ENCODE peak calls at places on chromosomes 16 and 17, in five cellular contexts. M, S, C, J and R are unnamed samples. For H3K4me1, the result is how much of the 10 kb centered on the place peaks cover.

GRCh38 chr16:11687606-11688519 is 19.6 kb downstream of the SNN start:
- DNase-seq in M (no peak), S (no peak), C (no peak), J (no peak), R (no peak)

GRCh38 chr17:21245703-21246102 is 7.5 kb downstream of the NATD1 start:
- DNase-seq in C (no peak), M (no peak), S (no peak), J (no peak), R (no peak)

GRCh38 chr17:48841395-48841831 is 10.6 kb downstream of the CALCOCO2 start:
- DNase-seq in M (no peak), C (peak), J (peak), S (peak), R (no peak)

GRCh38 chr17:83180996-83181481 is 101.6 kb downstream of the METRNL start:
- DNase-seq in M (no peak), J (no peak), S (no peak), C (no peak), R (no peak)

GRCh38 chr17:72004011-72004427 is 116.8 kb upstream of the SOX9 start:
- DNase-seq in M (no peak), S (no peak), C (no peak), J (no peak), R (no peak)

GRCh38 chr17:8060274-8060673 is 21.4 kb downstream of the ALOX15B start:
- DNase-seq in J (peak), S (peak), M (no peak), C (peak), R (peak)

GRCh38 chr17:1627219-1627986 is 1.2 kb downstream of the SLC43A2 start:
- DNase-seq in C (peak), J (no peak), S (no peak), M (no peak), R (no peak)

GRCh38 chr17:49691086-49691676 is 13.3 kb upstream of the SPOP start:
- DNase-seq in J (no peak), S (peak), M (no peak), C (peak), R (no peak)

GRCh38 chr16:38941-39892 is 14.2 kb downstream of the POLR3K start:
- DNase-seq in J (peak), C (no peak), S (no peak), M (no peak), R (no peak)

GRCh38 chr16:26992661-26993365 is 73.9 kb upstream of the C16orf82 start:
- DNase-seq in S (no peak), C (peak), J (no peak), M (no peak), R (no peak)

GRCh38 chr16:85522842-85523601 is 90.1 kb upstream of the GSE1 start:
- DNase-seq in C (no peak), J (no peak), M (no peak), S (peak), R (peak)

GRCh38 chr17:32780721-32781120 is 96.2 kb downstream of the MYO1D start:
- DNase-seq in M (no peak), C (no peak), S (no peak), J (no peak), R (no peak)

GRCh38 chr17:21029032-21029431 is 13.8 kb downstream of the USP22 start:
- DNase-seq in C (no peak), S (no peak), J (no peak), M (no peak), R (no peak)

GRCh38 chr17:73013299-73013698 is 79.2 kb downstream of the SLC39A11 start:
- DNase-seq in M (no peak), S (no peak), C (no peak), J (no peak), R (no peak)

GRCh38 chr16:83356266-83356665 is 451.5 kb upstream of the HSBP1 start:
- DNase-seq in M (no peak), C (peak), J (no peak), S (no peak), R (no peak)

GRCh38 chr17:43213545-43213944 is 1.9 kb downstream of the TMEM106A start:
- DNase-seq in M (no peak), J (no peak), C (no peak), S (no peak), R (no peak)

GRCh38 chr17:27461192-27461859 is 5.1 kb downstream of the KSR1 start:
- DNase-seq in S (no peak), M (no peak), J (no peak), C (no peak), R (no peak)

GRCh38 chr17:11318207-11318606 is 77.2 kb downstream of the SHISA6 start:
- DNase-seq in J (no peak), M (no peak), S (no peak), C (no peak), R (no peak)

GRCh38 chr16:67663877-67664222 is 2.7 kb downstream of the ENKD1 start:
- DNase-seq in S (no peak), C (no peak), M (no peak), J (no peak), R (no peak)
- H3K27ac ChIP-seq in S (no peak), C (no peak), M (no peak), J (no peak), R (no peak)

DNA sequence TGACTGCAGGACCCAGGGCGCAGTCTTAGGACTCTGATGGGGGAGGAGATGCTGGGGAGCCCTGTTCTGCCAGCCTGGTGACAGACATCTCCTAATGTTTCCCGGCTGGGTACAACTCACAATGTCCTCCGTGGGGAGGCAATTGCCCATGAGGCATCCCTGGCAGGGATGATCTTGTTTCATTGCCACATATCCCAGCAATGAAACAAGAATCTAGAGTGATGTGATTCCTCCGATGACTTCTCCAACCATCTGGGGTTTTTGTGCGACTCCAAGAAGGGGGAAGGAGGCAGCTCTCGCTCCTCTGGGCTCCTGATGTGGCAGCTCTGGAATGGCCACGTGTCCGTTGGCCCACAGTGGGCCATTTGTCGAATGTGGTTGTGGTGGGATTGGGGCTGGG is 255.8 kb downstream of the SEC14L1 start:
- DNase-seq in S (no peak), J (no peak), M (no peak), C (no peak), R (no peak)
- H3K4me1 ChIP-seq in S (under half), J (half or more), M (half or more), C (under half), R (half or more)

GRCh38 chr16:68090526-68090925 is 5.4 kb downstream of the NFATC3 start:
- DNase-seq in S (no peak), C (no peak), M (no peak), J (no peak), R (no peak)
- H3K27ac ChIP-seq in S (no peak), C (no peak), M (no peak), J (no peak), R (no peak)

DNA sequence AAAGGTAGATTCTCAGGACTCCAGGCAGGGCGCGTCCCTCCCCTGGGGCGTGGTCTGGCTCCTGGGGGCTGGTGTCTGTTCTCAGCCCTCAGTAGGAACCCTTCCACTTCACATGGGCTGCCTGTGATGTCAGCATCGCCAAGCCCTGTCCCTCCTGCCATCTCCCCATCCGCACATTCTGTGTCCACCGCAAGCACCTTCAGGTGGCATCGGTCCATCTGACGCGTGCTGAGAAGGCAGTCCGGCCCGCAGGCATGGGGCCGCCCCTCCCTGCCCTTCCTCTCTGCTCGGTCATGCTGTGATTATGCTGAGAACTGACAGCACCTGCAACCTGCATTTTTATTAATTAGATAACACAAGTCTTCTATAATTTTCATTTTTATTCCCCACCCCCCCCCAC is 12.7 kb upstream of the DNAH17 start:
- DNase-seq in M (no peak), J (no peak), S (no peak), C (no peak), R (peak)
- H3K4me1 ChIP-seq in M (under half), J (under half), S (under half), C (under half), R (under half)

GRCh38 chr16:3065742-3066439 is 451 bp downstream of the IL32 start:
- DNase-seq in S (no peak), J (no peak), M (no peak), C (no peak), R (no peak)
- H3K27ac ChIP-seq in S (peak), J (peak), M (peak), C (peak), R (peak)

GRCh38 chr16:88964636-88965035 is 12.4 kb downstream of the CBFA2T3 start:
- DNase-seq in C (no peak), M (no peak), S (no peak), J (no peak), R (no peak)
- H3K4me1 ChIP-seq in C (under half), M (under half), S (under half), J (under half), R (under half)

GRCh38 chr17:4124994-4125393 is 17.8 kb downstream of the ZZEF1 start:
- DNase-seq in M (no peak), S (no peak), J (no peak), C (no peak), R (no peak)
- H3K27ac ChIP-seq in M (no peak), S (no peak), J (no peak), C (no peak), R (no peak)

DNA sequence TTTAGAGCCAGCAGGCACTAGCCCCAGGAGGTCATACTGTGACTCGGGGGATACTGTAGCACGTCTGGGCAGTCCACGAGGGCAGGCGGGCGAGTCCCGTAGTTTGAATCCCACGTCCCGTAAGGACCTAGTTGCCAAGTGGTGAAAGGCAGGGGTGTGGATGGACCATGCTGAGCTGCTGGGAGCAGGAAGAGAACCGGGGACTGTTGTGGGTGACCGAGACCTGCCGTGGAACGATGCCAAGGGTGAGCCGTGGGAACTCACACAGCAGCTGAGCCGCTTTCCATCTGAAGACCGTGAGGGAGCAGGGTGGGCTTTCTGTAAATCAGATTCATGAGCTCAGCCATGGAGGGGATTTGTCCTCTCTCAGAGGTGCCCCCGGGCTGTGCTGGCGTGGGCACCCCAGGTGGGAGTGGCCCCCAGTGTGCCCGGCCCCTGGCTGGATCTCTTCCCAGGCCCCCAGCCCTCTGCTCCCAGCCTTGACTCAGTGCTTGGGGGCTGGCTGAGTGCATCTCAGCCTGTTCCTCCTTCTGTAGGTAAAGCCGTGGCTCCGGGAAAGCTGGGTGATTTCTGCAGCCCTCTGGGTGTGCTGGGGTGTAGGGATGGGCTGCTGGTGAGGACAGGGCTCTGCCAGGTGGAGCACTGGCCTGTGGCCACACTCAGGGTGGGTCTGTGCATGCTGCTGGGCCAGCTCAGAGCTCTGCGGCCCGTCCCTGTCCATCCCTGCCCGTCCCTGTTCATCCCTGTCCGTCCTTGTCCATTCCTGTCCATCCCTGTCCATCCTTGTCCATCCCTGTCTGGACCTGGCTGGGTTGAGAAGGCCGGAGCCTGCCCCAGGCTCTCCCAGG is 13.6 kb downstream of the ASPSCR1 start:
- DNase-seq in S (no peak), C (no peak), M (no peak), J (no peak), R (no peak)
- H3K4me1 ChIP-seq in S (under half), C (under half), M (under half), J (under half), R (under half)

DNA sequence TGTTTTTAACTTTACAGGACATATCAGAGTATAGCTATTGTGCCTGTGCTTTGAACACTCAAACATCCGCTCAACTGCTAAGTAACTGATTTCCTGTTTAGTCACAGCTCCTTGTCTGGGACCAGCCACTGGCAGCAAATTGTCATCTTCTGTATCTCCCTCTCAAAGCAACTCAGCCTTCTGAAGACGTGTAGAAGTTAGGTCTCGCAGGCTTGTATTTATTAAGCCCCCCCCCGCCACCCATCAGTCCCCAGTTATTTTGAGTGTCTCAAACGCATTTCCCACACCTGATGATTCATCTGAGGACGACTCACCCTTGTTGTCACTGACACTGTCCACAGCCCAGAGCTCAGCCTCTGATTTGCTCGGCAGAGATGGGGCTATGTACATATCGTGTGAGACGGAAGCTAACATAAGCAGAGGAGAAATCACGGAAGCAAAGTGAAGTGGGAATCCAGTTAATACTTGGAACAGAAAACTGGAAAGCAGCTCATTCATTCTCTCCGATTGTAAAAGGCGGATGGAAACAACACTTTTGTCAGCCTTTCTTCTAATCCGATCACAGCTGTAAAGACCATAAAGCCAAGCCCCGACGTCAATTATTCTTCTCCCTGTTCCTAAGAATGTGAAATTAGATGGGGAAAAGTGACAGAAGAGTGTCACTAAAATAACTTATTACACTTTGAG is 64.1 kb downstream of the PITPNC1 start:
- DNase-seq in M (no peak), S (peak), C (no peak), J (peak), R (no peak)
- H3K27ac ChIP-seq in M (peak), S (peak), C (no peak), J (peak), R (peak)